ENCODE peak calls at places on chromosomes 3 and 15, in eight cellular contexts. One of them, this sample, is unnamed.

GRCh38 chr3:52851348-52851747 is 16.5 kb upstream of the MUSTN1 start:
- DNase-seq in stimulated activated CD8-positive, alpha-beta memory T cell treated with anti-CD3 and anti-CD28 coated beads, Interleukin-12 subunit alpha, Interleukin-12 subunit beta, amount 100 ng/mL, for 4 hours: no peak
- DNase-seq in AG04450: peak; percentile 37
- DNase-seq in fibroblast of lung: peak; percentile 58
- DNase-seq in GM03348: peak; percentile 67
- DNase-seq in activated CD4-positive, alpha-beta T cell treated with anti-CD3 and anti-CD28 coated beads, Interleukin-2, amount 50 U/mL, for 4 hours: no peak
- DNase-seq in WERI-Rb-1: peak; percentile 50
- DNase-seq in stimulated activated CD4-positive, alpha-beta T cell treated with anti-CD3 and anti-CD28 coated beads, TNF-alpha, amount 100 ng/mL, for 4 hours: no peak
- DNase-seq in this sample: peak; percentile 39

GRCh38 chr15:66886686-66887273 is 178.6 kb upstream of the SMAD3 start:
- DNase-seq in stimulated activated CD8-positive, alpha-beta memory T cell treated with anti-CD3 and anti-CD28 coated beads, Interleukin-12 subunit alpha, Interleukin-12 subunit beta, amount 100 ng/mL, for 4 hours: no peak
- DNase-seq in AG04450: no peak
- DNase-seq in fibroblast of lung: no peak
- DNase-seq in GM03348: no peak
- DNase-seq in activated CD4-positive, alpha-beta T cell treated with anti-CD3 and anti-CD28 coated beads, Interleukin-2, amount 50 U/mL, for 4 hours: no peak
- DNase-seq in WERI-Rb-1: no peak
- DNase-seq in stimulated activated CD4-positive, alpha-beta T cell treated with anti-CD3 and anti-CD28 coated beads, TNF-alpha, amount 100 ng/mL, for 4 hours: no peak
- DNase-seq in this sample: no peak

GRCh38 chr15:69758291-69758771 is 305.7 kb downstream of the RPLP1 start:
- DNase-seq in stimulated activated CD8-positive, alpha-beta memory T cell treated with anti-CD3 and anti-CD28 coated beads, Interleukin-12 subunit alpha, Interleukin-12 subunit beta, amount 100 ng/mL, for 4 hours: no peak
- DNase-seq in AG04450: peak; percentile 13
- DNase-seq in fibroblast of lung: peak; percentile 87
- DNase-seq in GM03348: no peak
- DNase-seq in activated CD4-positive, alpha-beta T cell treated with anti-CD3 and anti-CD28 coated beads, Interleukin-2, amount 50 U/mL, for 4 hours: no peak
- DNase-seq in WERI-Rb-1: no peak
- DNase-seq in stimulated activated CD4-positive, alpha-beta T cell treated with anti-CD3 and anti-CD28 coated beads, TNF-alpha, amount 100 ng/mL, for 4 hours: no peak
- DNase-seq in this sample: no peak

GRCh38 chr3:120203016-120203415 is 82.0 kb downstream of the GPR156 start:
- DNase-seq in stimulated activated CD8-positive, alpha-beta memory T cell treated with anti-CD3 and anti-CD28 coated beads, Interleukin-12 subunit alpha, Interleukin-12 subunit beta, amount 100 ng/mL, for 4 hours: no peak
- DNase-seq in AG04450: peak; percentile 39
- DNase-seq in fibroblast of lung: peak; percentile 92
- DNase-seq in GM03348: peak; percentile 87
- DNase-seq in activated CD4-positive, alpha-beta T cell treated with anti-CD3 and anti-CD28 coated beads, Interleukin-2, amount 50 U/mL, for 4 hours: no peak
- DNase-seq in WERI-Rb-1: no peak
- DNase-seq in stimulated activated CD4-positive, alpha-beta T cell treated with anti-CD3 and anti-CD28 coated beads, TNF-alpha, amount 100 ng/mL, for 4 hours: no peak
- DNase-seq in this sample: no peak

GRCh38 chr3:73667889-73668288 is 43.1 kb upstream of the PDZRN3 start:
- DNase-seq in stimulated activated CD8-positive, alpha-beta memory T cell treated with anti-CD3 and anti-CD28 coated beads, Interleukin-12 subunit alpha, Interleukin-12 subunit beta, amount 100 ng/mL, for 4 hours: no peak
- DNase-seq in AG04450: no peak
- DNase-seq in fibroblast of lung: no peak
- DNase-seq in GM03348: no peak
- DNase-seq in activated CD4-positive, alpha-beta T cell treated with anti-CD3 and anti-CD28 coated beads, Interleukin-2, amount 50 U/mL, for 4 hours: no peak
- DNase-seq in WERI-Rb-1: no peak
- DNase-seq in stimulated activated CD4-positive, alpha-beta T cell treated with anti-CD3 and anti-CD28 coated beads, TNF-alpha, amount 100 ng/mL, for 4 hours: no peak
- DNase-seq in this sample: no peak

GRCh38 chr3:107598926-107599754 is 76.4 kb downstream of the BBX start:
- DNase-seq in stimulated activated CD8-positive, alpha-beta memory T cell treated with anti-CD3 and anti-CD28 coated beads, Interleukin-12 subunit alpha, Interleukin-12 subunit beta, amount 100 ng/mL, for 4 hours: peak; percentile 13
- DNase-seq in AG04450: no peak
- DNase-seq in fibroblast of lung: peak; percentile 48
- DNase-seq in GM03348: peak; percentile 51
- DNase-seq in activated CD4-positive, alpha-beta T cell treated with anti-CD3 and anti-CD28 coated beads, Interleukin-2, amount 50 U/mL, for 4 hours: peak; percentile 32
- DNase-seq in WERI-Rb-1: peak; percentile 64
- DNase-seq in stimulated activated CD4-positive, alpha-beta T cell treated with anti-CD3 and anti-CD28 coated beads, TNF-alpha, amount 100 ng/mL, for 4 hours: no peak
- DNase-seq in this sample: peak; percentile 11

GRCh38 chr15:99442268-99442897 is 123.4 kb upstream of the MEF2A start:
- DNase-seq in stimulated activated CD8-positive, alpha-beta memory T cell treated with anti-CD3 and anti-CD28 coated beads, Interleukin-12 subunit alpha, Interleukin-12 subunit beta, amount 100 ng/mL, for 4 hours: no peak
- DNase-seq in AG04450: peak; percentile 67
- DNase-seq in fibroblast of lung: peak; percentile 97
- DNase-seq in GM03348: peak; percentile 91
- DNase-seq in activated CD4-positive, alpha-beta T cell treated with anti-CD3 and anti-CD28 coated beads, Interleukin-2, amount 50 U/mL, for 4 hours: no peak
- DNase-seq in WERI-Rb-1: peak; percentile 5
- DNase-seq in stimulated activated CD4-positive, alpha-beta T cell treated with anti-CD3 and anti-CD28 coated beads, TNF-alpha, amount 100 ng/mL, for 4 hours: no peak
- DNase-seq in this sample: no peak

GRCh38 chr3:114887806-114888205 is 259.3 kb downstream of the ZBTB20 start:
- DNase-seq in stimulated activated CD8-positive, alpha-beta memory T cell treated with anti-CD3 and anti-CD28 coated beads, Interleukin-12 subunit alpha, Interleukin-12 subunit beta, amount 100 ng/mL, for 4 hours: no peak
- DNase-seq in AG04450: no peak
- DNase-seq in fibroblast of lung: peak; percentile 6
- DNase-seq in GM03348: peak; percentile 67
- DNase-seq in activated CD4-positive, alpha-beta T cell treated with anti-CD3 and anti-CD28 coated beads, Interleukin-2, amount 50 U/mL, for 4 hours: no peak
- DNase-seq in WERI-Rb-1: no peak
- DNase-seq in stimulated activated CD4-positive, alpha-beta T cell treated with anti-CD3 and anti-CD28 coated beads, TNF-alpha, amount 100 ng/mL, for 4 hours: no peak
- DNase-seq in this sample: no peak

GRCh38 chr3:36944641-36945270 is at the start of gene TRANK1:
- DNase-seq in stimulated activated CD8-positive, alpha-beta memory T cell treated with anti-CD3 and anti-CD28 coated beads, Interleukin-12 subunit alpha, Interleukin-12 subunit beta, amount 100 ng/mL, for 4 hours: peak; percentile 77
- DNase-seq in AG04450: no peak
- DNase-seq in fibroblast of lung: peak; percentile 54
- DNase-seq in GM03348: peak; percentile 81
- DNase-seq in activated CD4-positive, alpha-beta T cell treated with anti-CD3 and anti-CD28 coated beads, Interleukin-2, amount 50 U/mL, for 4 hours: peak; percentile 81
- DNase-seq in WERI-Rb-1: no peak
- DNase-seq in stimulated activated CD4-positive, alpha-beta T cell treated with anti-CD3 and anti-CD28 coated beads, TNF-alpha, amount 100 ng/mL, for 4 hours: peak; percentile 51
- DNase-seq in this sample: peak; percentile 43

GRCh38 chr3:138395865-138396751 is 38.3 kb upstream of the ESYT3 start:
- DNase-seq in stimulated activated CD8-positive, alpha-beta memory T cell treated with anti-CD3 and anti-CD28 coated beads, Interleukin-12 subunit alpha, Interleukin-12 subunit beta, amount 100 ng/mL, for 4 hours: no peak
- DNase-seq in AG04450: no peak
- DNase-seq in fibroblast of lung: no peak
- DNase-seq in GM03348: no peak
- DNase-seq in activated CD4-positive, alpha-beta T cell treated with anti-CD3 and anti-CD28 coated beads, Interleukin-2, amount 50 U/mL, for 4 hours: no peak
- DNase-seq in WERI-Rb-1: no peak
- DNase-seq in stimulated activated CD4-positive, alpha-beta T cell treated with anti-CD3 and anti-CD28 coated beads, TNF-alpha, amount 100 ng/mL, for 4 hours: no peak
- DNase-seq in this sample: no peak

GRCh38 chr3:67692621-67693020 is 38.2 kb upstream of the SUCLG2 start:
- DNase-seq in stimulated activated CD8-positive, alpha-beta memory T cell treated with anti-CD3 and anti-CD28 coated beads, Interleukin-12 subunit alpha, Interleukin-12 subunit beta, amount 100 ng/mL, for 4 hours: no peak
- DNase-seq in AG04450: no peak
- DNase-seq in fibroblast of lung: no peak
- DNase-seq in GM03348: no peak
- DNase-seq in activated CD4-positive, alpha-beta T cell treated with anti-CD3 and anti-CD28 coated beads, Interleukin-2, amount 50 U/mL, for 4 hours: no peak
- DNase-seq in WERI-Rb-1: no peak
- DNase-seq in stimulated activated CD4-positive, alpha-beta T cell treated with anti-CD3 and anti-CD28 coated beads, TNF-alpha, amount 100 ng/mL, for 4 hours: no peak
- DNase-seq in this sample: no peak

GRCh38 chr3:72186485-72186864 is 401.5 kb upstream of the PROK2 start:
- DNase-seq in stimulated activated CD8-positive, alpha-beta memory T cell treated with anti-CD3 and anti-CD28 coated beads, Interleukin-12 subunit alpha, Interleukin-12 subunit beta, amount 100 ng/mL, for 4 hours: no peak
- DNase-seq in AG04450: no peak
- DNase-seq in fibroblast of lung: peak; percentile 51
- DNase-seq in GM03348: peak; percentile 62
- DNase-seq in activated CD4-positive, alpha-beta T cell treated with anti-CD3 and anti-CD28 coated beads, Interleukin-2, amount 50 U/mL, for 4 hours: no peak
- DNase-seq in WERI-Rb-1: no peak
- DNase-seq in stimulated activated CD4-positive, alpha-beta T cell treated with anti-CD3 and anti-CD28 coated beads, TNF-alpha, amount 100 ng/mL, for 4 hours: no peak
- DNase-seq in this sample: no peak

GRCh38 chr3:78918361-78919020 is 849.3 kb downstream of the ROBO1 start:
- DNase-seq in stimulated activated CD8-positive, alpha-beta memory T cell treated with anti-CD3 and anti-CD28 coated beads, Interleukin-12 subunit alpha, Interleukin-12 subunit beta, amount 100 ng/mL, for 4 hours: no peak
- DNase-seq in AG04450: no peak
- DNase-seq in fibroblast of lung: peak; percentile 39
- DNase-seq in GM03348: peak; percentile 4
- DNase-seq in activated CD4-positive, alpha-beta T cell treated with anti-CD3 and anti-CD28 coated beads, Interleukin-2, amount 50 U/mL, for 4 hours: no peak
- DNase-seq in WERI-Rb-1: no peak
- DNase-seq in stimulated activated CD4-positive, alpha-beta T cell treated with anti-CD3 and anti-CD28 coated beads, TNF-alpha, amount 100 ng/mL, for 4 hours: no peak
- DNase-seq in this sample: no peak

GRCh38 chr3:185713015-185713414 is 111.8 kb downstream of the IGF2BP2 start:
- DNase-seq in stimulated activated CD8-positive, alpha-beta memory T cell treated with anti-CD3 and anti-CD28 coated beads, Interleukin-12 subunit alpha, Interleukin-12 subunit beta, amount 100 ng/mL, for 4 hours: no peak
- DNase-seq in AG04450: no peak
- DNase-seq in fibroblast of lung: no peak
- DNase-seq in GM03348: no peak
- DNase-seq in activated CD4-positive, alpha-beta T cell treated with anti-CD3 and anti-CD28 coated beads, Interleukin-2, amount 50 U/mL, for 4 hours: no peak
- DNase-seq in WERI-Rb-1: no peak
- DNase-seq in stimulated activated CD4-positive, alpha-beta T cell treated with anti-CD3 and anti-CD28 coated beads, TNF-alpha, amount 100 ng/mL, for 4 hours: no peak
- DNase-seq in this sample: no peak

GRCh38 chr3:131549340-131549739 is 46.6 kb upstream of the MRPL3 start:
- DNase-seq in stimulated activated CD8-positive, alpha-beta memory T cell treated with anti-CD3 and anti-CD28 coated beads, Interleukin-12 subunit alpha, Interleukin-12 subunit beta, amount 100 ng/mL, for 4 hours: no peak
- DNase-seq in AG04450: no peak
- DNase-seq in fibroblast of lung: no peak
- DNase-seq in GM03348: no peak
- DNase-seq in activated CD4-positive, alpha-beta T cell treated with anti-CD3 and anti-CD28 coated beads, Interleukin-2, amount 50 U/mL, for 4 hours: no peak
- DNase-seq in WERI-Rb-1: no peak
- DNase-seq in stimulated activated CD4-positive, alpha-beta T cell treated with anti-CD3 and anti-CD28 coated beads, TNF-alpha, amount 100 ng/mL, for 4 hours: no peak
- DNase-seq in this sample: no peak

GRCh38 chr3:172112348-172113123 is 73.2 kb downstream of the FNDC3B start:
- DNase-seq in stimulated activated CD8-positive, alpha-beta memory T cell treated with anti-CD3 and anti-CD28 coated beads, Interleukin-12 subunit alpha, Interleukin-12 subunit beta, amount 100 ng/mL, for 4 hours: no peak
- DNase-seq in AG04450: no peak
- DNase-seq in fibroblast of lung: no peak
- DNase-seq in GM03348: no peak
- DNase-seq in activated CD4-positive, alpha-beta T cell treated with anti-CD3 and anti-CD28 coated beads, Interleukin-2, amount 50 U/mL, for 4 hours: no peak
- DNase-seq in WERI-Rb-1: no peak
- DNase-seq in stimulated activated CD4-positive, alpha-beta T cell treated with anti-CD3 and anti-CD28 coated beads, TNF-alpha, amount 100 ng/mL, for 4 hours: no peak
- DNase-seq in this sample: no peak

GRCh38 chr15:35305906-35306305 is 220.8 kb upstream of the NANOGP8 start:
- DNase-seq in stimulated activated CD8-positive, alpha-beta memory T cell treated with anti-CD3 and anti-CD28 coated beads, Interleukin-12 subunit alpha, Interleukin-12 subunit beta, amount 100 ng/mL, for 4 hours: no peak
- DNase-seq in AG04450: peak; percentile 67
- DNase-seq in fibroblast of lung: peak; percentile 83
- DNase-seq in GM03348: peak; percentile 40
- DNase-seq in activated CD4-positive, alpha-beta T cell treated with anti-CD3 and anti-CD28 coated beads, Interleukin-2, amount 50 U/mL, for 4 hours: no peak
- DNase-seq in WERI-Rb-1: no peak
- DNase-seq in stimulated activated CD4-positive, alpha-beta T cell treated with anti-CD3 and anti-CD28 coated beads, TNF-alpha, amount 100 ng/mL, for 4 hours: no peak
- DNase-seq in this sample: no peak

GRCh38 chr3:158354713-158355112 is 216.3 kb upstream of the MLF1 start:
- DNase-seq in stimulated activated CD8-positive, alpha-beta memory T cell treated with anti-CD3 and anti-CD28 coated beads, Interleukin-12 subunit alpha, Interleukin-12 subunit beta, amount 100 ng/mL, for 4 hours: no peak
- DNase-seq in AG04450: no peak
- DNase-seq in fibroblast of lung: no peak
- DNase-seq in GM03348: no peak
- DNase-seq in activated CD4-positive, alpha-beta T cell treated with anti-CD3 and anti-CD28 coated beads, Interleukin-2, amount 50 U/mL, for 4 hours: no peak
- DNase-seq in WERI-Rb-1: no peak
- DNase-seq in stimulated activated CD4-positive, alpha-beta T cell treated with anti-CD3 and anti-CD28 coated beads, TNF-alpha, amount 100 ng/mL, for 4 hours: no peak
- DNase-seq in this sample: no peak

GRCh38 chr15:62426387-62426956 is 261.4 kb upstream of the C2CD4B start:
- DNase-seq in stimulated activated CD8-positive, alpha-beta memory T cell treated with anti-CD3 and anti-CD28 coated beads, Interleukin-12 subunit alpha, Interleukin-12 subunit beta, amount 100 ng/mL, for 4 hours: no peak
- DNase-seq in AG04450: no peak
- DNase-seq in fibroblast of lung: no peak
- DNase-seq in GM03348: peak; percentile 74
- DNase-seq in activated CD4-positive, alpha-beta T cell treated with anti-CD3 and anti-CD28 coated beads, Interleukin-2, amount 50 U/mL, for 4 hours: no peak
- DNase-seq in WERI-Rb-1: no peak
- DNase-seq in stimulated activated CD4-positive, alpha-beta T cell treated with anti-CD3 and anti-CD28 coated beads, TNF-alpha, amount 100 ng/mL, for 4 hours: no peak
- DNase-seq in this sample: no peak

GRCh38 chr3:50150863-50151686 is 4.0 kb upstream of the SEMA3F start:
- DNase-seq in stimulated activated CD8-positive, alpha-beta memory T cell treated with anti-CD3 and anti-CD28 coated beads, Interleukin-12 subunit alpha, Interleukin-12 subunit beta, amount 100 ng/mL, for 4 hours: no peak
- DNase-seq in AG04450: no peak
- DNase-seq in fibroblast of lung: no peak
- DNase-seq in GM03348: no peak
- DNase-seq in activated CD4-positive, alpha-beta T cell treated with anti-CD3 and anti-CD28 coated beads, Interleukin-2, amount 50 U/mL, for 4 hours: no peak
- DNase-seq in WERI-Rb-1: no peak
- DNase-seq in stimulated activated CD4-positive, alpha-beta T cell treated with anti-CD3 and anti-CD28 coated beads, TNF-alpha, amount 100 ng/mL, for 4 hours: no peak
- DNase-seq in this sample: no peak

GRCh38 chr3:160474416-160474838 is 24.8 kb upstream of the TRIM59 start:
- DNase-seq in stimulated activated CD8-positive, alpha-beta memory T cell treated with anti-CD3 and anti-CD28 coated beads, Interleukin-12 subunit alpha, Interleukin-12 subunit beta, amount 100 ng/mL, for 4 hours: no peak
- DNase-seq in AG04450: no peak
- DNase-seq in fibroblast of lung: no peak
- DNase-seq in GM03348: peak; percentile 35
- DNase-seq in activated CD4-positive, alpha-beta T cell treated with anti-CD3 and anti-CD28 coated beads, Interleukin-2, amount 50 U/mL, for 4 hours: no peak
- DNase-seq in WERI-Rb-1: no peak
- DNase-seq in stimulated activated CD4-positive, alpha-beta T cell treated with anti-CD3 and anti-CD28 coated beads, TNF-alpha, amount 100 ng/mL, for 4 hours: no peak
- DNase-seq in this sample: no peak

GRCh38 chr3:114402852-114403251 is 109.0 kb downstream of the TIGIT start:
- DNase-seq in stimulated activated CD8-positive, alpha-beta memory T cell treated with anti-CD3 and anti-CD28 coated beads, Interleukin-12 subunit alpha, Interleukin-12 subunit beta, amount 100 ng/mL, for 4 hours: no peak
- DNase-seq in AG04450: no peak
- DNase-seq in fibroblast of lung: no peak
- DNase-seq in GM03348: no peak
- DNase-seq in activated CD4-positive, alpha-beta T cell treated with anti-CD3 and anti-CD28 coated beads, Interleukin-2, amount 50 U/mL, for 4 hours: no peak
- DNase-seq in WERI-Rb-1: no peak
- DNase-seq in stimulated activated CD4-positive, alpha-beta T cell treated with anti-CD3 and anti-CD28 coated beads, TNF-alpha, amount 100 ng/mL, for 4 hours: no peak
- DNase-seq in this sample: no peak

GRCh38 chr3:56868706-56869105 is 67.0 kb upstream of the ARHGEF3 start:
- DNase-seq in stimulated activated CD8-positive, alpha-beta memory T cell treated with anti-CD3 and anti-CD28 coated beads, Interleukin-12 subunit alpha, Interleukin-12 subunit beta, amount 100 ng/mL, for 4 hours: no peak
- DNase-seq in AG04450: no peak
- DNase-seq in fibroblast of lung: no peak
- DNase-seq in GM03348: no peak
- DNase-seq in activated CD4-positive, alpha-beta T cell treated with anti-CD3 and anti-CD28 coated beads, Interleukin-2, amount 50 U/mL, for 4 hours: no peak
- DNase-seq in WERI-Rb-1: no peak
- DNase-seq in stimulated activated CD4-positive, alpha-beta T cell treated with anti-CD3 and anti-CD28 coated beads, TNF-alpha, amount 100 ng/mL, for 4 hours: no peak
- DNase-seq in this sample: no peak

GRCh38 chr3:197327701-197328100 is 29.3 kb upstream of the DLG1 start:
- DNase-seq in stimulated activated CD8-positive, alpha-beta memory T cell treated with anti-CD3 and anti-CD28 coated beads, Interleukin-12 subunit alpha, Interleukin-12 subunit beta, amount 100 ng/mL, for 4 hours: no peak
- DNase-seq in AG04450: peak; percentile 26
- DNase-seq in fibroblast of lung: peak; percentile 80
- DNase-seq in GM03348: peak; percentile 24
- DNase-seq in activated CD4-positive, alpha-beta T cell treated with anti-CD3 and anti-CD28 coated beads, Interleukin-2, amount 50 U/mL, for 4 hours: no peak
- DNase-seq in WERI-Rb-1: no peak
- DNase-seq in stimulated activated CD4-positive, alpha-beta T cell treated with anti-CD3 and anti-CD28 coated beads, TNF-alpha, amount 100 ng/mL, for 4 hours: no peak
- DNase-seq in this sample: no peak

GRCh38 chr15:70036585-70037343 is 61.0 kb downstream of the TLE3 start:
- DNase-seq in stimulated activated CD8-positive, alpha-beta memory T cell treated with anti-CD3 and anti-CD28 coated beads, Interleukin-12 subunit alpha, Interleukin-12 subunit beta, amount 100 ng/mL, for 4 hours: no peak
- DNase-seq in AG04450: no peak
- DNase-seq in fibroblast of lung: no peak
- DNase-seq in GM03348: no peak
- DNase-seq in activated CD4-positive, alpha-beta T cell treated with anti-CD3 and anti-CD28 coated beads, Interleukin-2, amount 50 U/mL, for 4 hours: no peak
- DNase-seq in WERI-Rb-1: no peak
- DNase-seq in stimulated activated CD4-positive, alpha-beta T cell treated with anti-CD3 and anti-CD28 coated beads, TNF-alpha, amount 100 ng/mL, for 4 hours: no peak
- DNase-seq in this sample: no peak

GRCh38 chr3:119627461-119627860 is 29.8 kb downstream of the PLA1A start:
- DNase-seq in stimulated activated CD8-positive, alpha-beta memory T cell treated with anti-CD3 and anti-CD28 coated beads, Interleukin-12 subunit alpha, Interleukin-12 subunit beta, amount 100 ng/mL, for 4 hours: no peak
- DNase-seq in AG04450: no peak
- DNase-seq in fibroblast of lung: no peak
- DNase-seq in GM03348: no peak
- DNase-seq in activated CD4-positive, alpha-beta T cell treated with anti-CD3 and anti-CD28 coated beads, Interleukin-2, amount 50 U/mL, for 4 hours: peak; percentile 2
- DNase-seq in WERI-Rb-1: no peak
- DNase-seq in stimulated activated CD4-positive, alpha-beta T cell treated with anti-CD3 and anti-CD28 coated beads, TNF-alpha, amount 100 ng/mL, for 4 hours: no peak
- DNase-seq in this sample: no peak

GRCh38 chr3:162769559-162769958 is 1273.0 kb downstream of the OTOL1 start:
- DNase-seq in stimulated activated CD8-positive, alpha-beta memory T cell treated with anti-CD3 and anti-CD28 coated beads, Interleukin-12 subunit alpha, Interleukin-12 subunit beta, amount 100 ng/mL, for 4 hours: no peak
- DNase-seq in AG04450: no peak
- DNase-seq in fibroblast of lung: no peak
- DNase-seq in GM03348: no peak
- DNase-seq in activated CD4-positive, alpha-beta T cell treated with anti-CD3 and anti-CD28 coated beads, Interleukin-2, amount 50 U/mL, for 4 hours: no peak
- DNase-seq in WERI-Rb-1: no peak
- DNase-seq in stimulated activated CD4-positive, alpha-beta T cell treated with anti-CD3 and anti-CD28 coated beads, TNF-alpha, amount 100 ng/mL, for 4 hours: no peak
- DNase-seq in this sample: no peak

GRCh38 chr3:19798324-19798723 is 135.7 kb downstream of the EFHB start:
- DNase-seq in stimulated activated CD8-positive, alpha-beta memory T cell treated with anti-CD3 and anti-CD28 coated beads, Interleukin-12 subunit alpha, Interleukin-12 subunit beta, amount 100 ng/mL, for 4 hours: no peak
- DNase-seq in AG04450: no peak
- DNase-seq in fibroblast of lung: no peak
- DNase-seq in GM03348: no peak
- DNase-seq in activated CD4-positive, alpha-beta T cell treated with anti-CD3 and anti-CD28 coated beads, Interleukin-2, amount 50 U/mL, for 4 hours: no peak
- DNase-seq in WERI-Rb-1: no peak
- DNase-seq in stimulated activated CD4-positive, alpha-beta T cell treated with anti-CD3 and anti-CD28 coated beads, TNF-alpha, amount 100 ng/mL, for 4 hours: no peak
- DNase-seq in this sample: no peak

GRCh38 chr3:99678023-99678422 is 39.6 kb downstream of the COL8A1 start:
- DNase-seq in stimulated activated CD8-positive, alpha-beta memory T cell treated with anti-CD3 and anti-CD28 coated beads, Interleukin-12 subunit alpha, Interleukin-12 subunit beta, amount 100 ng/mL, for 4 hours: no peak
- DNase-seq in AG04450: peak; percentile 84
- DNase-seq in fibroblast of lung: peak; percentile 98
- DNase-seq in GM03348: peak; percentile 61
- DNase-seq in activated CD4-positive, alpha-beta T cell treated with anti-CD3 and anti-CD28 coated beads, Interleukin-2, amount 50 U/mL, for 4 hours: no peak
- DNase-seq in WERI-Rb-1: no peak
- DNase-seq in stimulated activated CD4-positive, alpha-beta T cell treated with anti-CD3 and anti-CD28 coated beads, TNF-alpha, amount 100 ng/mL, for 4 hours: no peak
- DNase-seq in this sample: no peak

This sample was measured in NCI-H2081.